ENCODE peak calls at places on chromosomes 1 and 21, in six cellular contexts. W is HFF-Myc, E is glomerular endothelial cell, K is NCI-H2081, R is T-cell, L is T-helper 1 cell. H is an unnamed sample.

GRCh38 chr1:211829343-211830054 is 1.1 kb downstream of the LPGAT1 start:
- DNase-seq in E (no peak), W (no peak), K (no peak), L (no peak), R (no peak), H (no peak)

GRCh38 chr21:43985690-43986251 is 26.3 kb upstream of the TRAPPC10 start:
- DNase-seq in E (no peak), W (no peak), L (no peak), K (no peak), R (no peak), H (no peak)

GRCh38 chr1:210330279-210330866 is 1.7 kb downstream of the HHAT start:
- DNase-seq in E (no peak), W (no peak), L (no peak), K (no peak), R (no peak), H (no peak)

GRCh38 chr1:203464226-203464625 is 11.4 kb upstream of the PRELP start:
- DNase-seq in W (no peak), E (no peak), K (no peak), R (no peak), L (no peak), H (no peak)

GRCh38 chr1:105208581-105208980 is 1458.9 kb downstream of the AMY1C start:
- DNase-seq in E (no peak), L (no peak), R (no peak), K (no peak), W (no peak), H (no peak)

GRCh38 chr21:39564200-39564599 is 48.5 kb upstream of the B3GALT5 start:
- DNase-seq in L (no peak), R (no peak), W (no peak), K (peak), E (no peak), H (no peak)

GRCh38 chr1:150516050-150516591 is 569 bp downstream of the FALEC start:
- DNase-seq in L (no peak), R (no peak), K (peak), E (no peak), W (no peak), H (no peak)

GRCh38 chr1:115592264-115592663 is 49.5 kb upstream of the VANGL1 start:
- DNase-seq in W (no peak), R (no peak), K (no peak), E (no peak), L (no peak), H (no peak)

GRCh38 chr1:81174811-81175476 is 625.8 kb upstream of the ADGRL2 start:
- DNase-seq in E (no peak), L (no peak), R (no peak), K (no peak), W (peak), H (no peak)

GRCh38 chr1:247118946-247119446 is 14.8 kb upstream of the ZNF669 start:
- DNase-seq in R (no peak), L (no peak), K (peak), W (no peak), E (no peak), H (no peak)

GRCh38 chr1:83682132-83682531 is 316.8 kb downstream of the TTLL7 start:
- DNase-seq in E (no peak), L (no peak), K (no peak), R (no peak), W (no peak), H (no peak)

GRCh38 chr1:1788136-1788535 is 9.9 kb upstream of the NADK start:
- DNase-seq in W (no peak), K (no peak), E (no peak), R (no peak), L (no peak), H (no peak)

GRCh38 chr1:162006081-162006480 is 17.6 kb downstream of the OLFML2B start:
- DNase-seq in K (no peak), R (no peak), E (no peak), L (no peak), W (no peak), H (no peak)

GRCh38 chr1:211352985-211353515 is 26.4 kb downstream of the TRAF5 start:
- DNase-seq in K (no peak), E (no peak), W (no peak), R (peak), L (peak), H (no peak)

GRCh38 chr1:147168626-147169058 is 3.6 kb downstream of the PRKAB2 start:
- DNase-seq in K (no peak), E (no peak), R (no peak), L (no peak), W (no peak), H (no peak)

GRCh38 chr1:150017206-150017750 is 6.8 kb upstream of the OTUD7B start:
- DNase-seq in K (no peak), L (no peak), R (no peak), E (no peak), W (no peak), H (no peak)

GRCh38 chr1:75097686-75098085 is 36.5 kb upstream of the LHX8 start:
- DNase-seq in K (peak), R (no peak), L (no peak), W (no peak), E (no peak), H (peak)

GRCh38 chr1:154578058-154578418 is 10.5 kb downstream of the CHRNB2 start:
- DNase-seq in L (no peak), R (no peak), E (no peak), W (no peak), K (no peak), H (no peak)

GRCh38 chr21:34166468-34166867 is 93.1 kb downstream of the MRPS6 start:
- DNase-seq in E (no peak), R (no peak), W (no peak), L (no peak), K (no peak), H (no peak)

GRCh38 chr1:172429324-172430127 is 9.0 kb downstream of the C1orf105 start:
- DNase-seq in R (peak), W (peak), K (peak), L (peak), E (peak), H (peak)

GRCh38 chr1:153533689-153534201 is 2.0 kb downstream of the S100A6 start:
- DNase-seq in W (peak), L (no peak), E (peak), R (no peak), K (no peak), H (no peak)

GRCh38 chr1:205270764-205271163 is 43.0 kb downstream of the TMCC2 start:
- DNase-seq in K (no peak), R (no peak), E (no peak), W (no peak), L (no peak), H (no peak)

GRCh38 chr1:41454406-41454805 is 30.1 kb downstream of the EDN2 start:
- DNase-seq in W (no peak), L (no peak), K (peak), R (no peak), E (no peak), H (no peak)

GRCh38 chr1:8439015-8439702 is 121.2 kb downstream of the SLC45A1 start:
- DNase-seq in W (peak), R (no peak), E (no peak), K (peak), L (no peak), H (no peak)

GRCh38 chr1:29709711-29710169 is 473.4 kb downstream of the PTPRU start:
- DNase-seq in E (no peak), K (no peak), W (peak), L (no peak), R (no peak), H (no peak)

GRCh38 chr1:154575147-154575927 is 7.8 kb downstream of the CHRNB2 start:
- DNase-seq in E (no peak), K (no peak), W (no peak), L (no peak), R (no peak), H (no peak)

GRCh38 chr1:209688746-209689234 is 13.6 kb downstream of the G0S2 start:
- DNase-seq in W (no peak), E (no peak), L (no peak), K (no peak), R (no peak), H (no peak)

GRCh38 chr21:34690041-34690792 is 21.4 kb downstream of the CLIC6 start:
- DNase-seq in R (no peak), E (no peak), W (no peak), K (peak), L (no peak), H (no peak)

GRCh38 chr1:12296623-12297022 is 66.8 kb downstream of the VPS13D start:
- DNase-seq in W (no peak), E (peak), L (no peak), R (no peak), K (no peak), H (no peak)

GRCh38 chr1:60715970-60716369 is 366.4 kb upstream of the NFIA start:
- DNase-seq in R (no peak), K (no peak), L (no peak), E (no peak), W (no peak), H (no peak)

GRCh38 chr1:30812093-30812492 is 54.5 kb upstream of the LAPTM5 start:
- DNase-seq in E (no peak), K (no peak), L (no peak), R (no peak), W (no peak), H (no peak)

GRCh38 chr1:224769987-224770693 is 154.0 kb downstream of the CNIH3 start:
- DNase-seq in R (no peak), L (no peak), K (no peak), E (no peak), W (peak), H (no peak)

H was measured in SK-N-MC.